ENCODE peak calls at places on chromosomes 11 and 22, in four cellular contexts. J, V, I and E are unnamed samples. For H3K9me3, the result is how much of the 10 kb centered on the place peaks cover.

GRCh38 chr11:117273550-117274289 is 17.4 kb upstream of the BACE1-AS start:
- DNase-seq in I (peak), J (no peak), V (no peak), E (no peak)

GRCh38 chr11:68374531-68374930 is 62.1 kb downstream of the LRP5 start:
- DNase-seq in V (no peak), I (no peak), J (no peak), E (no peak)

GRCh38 chr11:118789501-118790356 is 1.2 kb downstream of the DDX6 start:
- DNase-seq in I (no peak), J (no peak), V (peak), E (no peak)

GRCh38 chr11:25057861-25058260 is 561.0 kb downstream of the LUZP2 start:
- DNase-seq in V (no peak), I (no peak), J (no peak), E (no peak)

GRCh38 chr11:115924744-115925567 is 420.7 kb upstream of the CADM1 start:
- DNase-seq in V (no peak), I (no peak), J (no peak), E (no peak)

GRCh38 chr11:9895016-9895415 is 231.1 kb downstream of the SWAP70 start:
- DNase-seq in I (no peak), J (no peak), V (no peak), E (no peak)

GRCh38 chr11:32435947-32436750 is 810 bp upstream of the WT1 start:
- DNase-seq in I (no peak), V (no peak), J (no peak), E (no peak)

GRCh38 chr11:35021589-35021988 is 105.2 kb downstream of the PDHX start:
- DNase-seq in J (no peak), I (no peak), V (no peak), E (no peak)

GRCh38 chr11:62974848-62975522 is 9.8 kb downstream of the SLC22A6 start:
- DNase-seq in V (peak), J (peak), I (peak), E (peak)

GRCh38 chr11:100855466-100856067 is 168.5 kb downstream of the ARHGAP42 start:
- DNase-seq in V (no peak), J (no peak), I (no peak), E (no peak)

GRCh38 chr22:46738961-46739870 is 1.2 kb upstream of the CERK start:
- DNase-seq in J (peak), V (peak), I (peak), E (no peak)

GRCh38 chr11:17755891-17756290 is 21.3 kb downstream of the KCNC1 start:
- DNase-seq in J (no peak), V (no peak), I (no peak), E (no peak)

GRCh38 chr11:125923012-125923579 is 18.8 kb downstream of the DDX25 start:
- DNase-seq in I (peak), J (peak), V (peak), E (peak)

GRCh38 chr11:48880021-48880441 is 103.7 kb downstream of the TRIM51G start:
- DNase-seq in J (peak), I (no peak), V (no peak), E (peak)

GRCh38 chr22:26482171-26482570 is 1.4 kb downstream of the HPS4 start:
- DNase-seq in I (no peak), J (no peak), V (no peak), E (no peak)

GRCh38 chr22:28728621-28729313 is 12.9 kb downstream of the CHEK2 start:
- DNase-seq in J (no peak), V (no peak), I (no peak), E (no peak)

GRCh38 chr11:68206211-68206610 is 6.9 kb downstream of the KMT5B start:
- DNase-seq in J (no peak), V (no peak), I (peak), E (no peak)

GRCh38 chr11:31996159-31996881 is 94.6 kb upstream of the RCN1 start:
- DNase-seq in J (no peak), I (no peak), V (no peak), E (no peak)

GRCh38 chr11:98153752-98154151 is 867.0 kb upstream of the CNTN5 start:
- DNase-seq in V (no peak), I (no peak), J (no peak), E (no peak)

GRCh38 chr22:28237092-28237491 is 318.0 kb upstream of the PITPNB start:
- DNase-seq in I (no peak), J (no peak), V (no peak), E (no peak)

GRCh38 chr11:19218801-19219460 is 17.1 kb upstream of the CSRP3 start:
- DNase-seq in J (no peak), I (peak), V (no peak), E (no peak)

GRCh38 chr11:16604784-16605439 is 133.5 kb upstream of the C11orf58 start:
- DNase-seq in V (peak), I (peak), J (peak), E (peak)

GRCh38 chr11:134425816-134426536 is 13.9 kb upstream of the B3GAT1 start:
- DNase-seq in J (no peak), V (no peak), I (no peak), E (no peak)

GRCh38 chr11:46279393-46280099 is 2.1 kb downstream of the CREB3L1 start:
- DNase-seq in V (peak), I (peak), J (peak), E (no peak)

GRCh38 chr11:8068605-8069221 is 12.3 kb upstream of the TUB start:
- DNase-seq in J (peak), V (no peak), I (peak), E (no peak)

GRCh38 chr11:31995525-31996123 is 95.2 kb upstream of the RCN1 start:
- DNase-seq in J (no peak), V (no peak), I (peak), E (no peak)

GRCh38 chr22:32991353-32992115 is 66.6 kb downstream of the SYN3 start:
- DNase-seq in J (no peak), V (no peak), I (peak), E (peak)

GRCh38 chr11:68312780-68313573 is 586 bp downstream of the LRP5 start:
- DNase-seq in I (no peak), J (no peak), V (no peak), E (peak)

GRCh38 chr11:15923169-15923568 is 433.2 kb downstream of the SOX6 start:
- DNase-seq in J (no peak), V (no peak), I (no peak), E (no peak)

GRCh38 chr11:107988397-107989158 is 20.1 kb upstream of the CUL5 start:
- DNase-seq in I (peak), J (no peak), V (no peak), E (no peak)

GRCh38 chr11:118015385-118015841 is 29.2 kb downstream of the IL10RA start:
- DNase-seq in V (no peak), I (no peak), J (no peak), E (no peak)

GRCh38 chr22:27788889-27789288 is 12.7 kb downstream of the MN1 start:
- DNase-seq in V (no peak), I (no peak), J (no peak), E (no peak)

GRCh38 chr22:50712341-50713007 is 25.5 kb upstream of the ACR start:
- DNase-seq in I (no peak), V (no peak), J (no peak), E (peak)

GRCh38 chr11:38019072-38019775 is 1421.2 kb upstream of the RAG2 start:
- DNase-seq in J (no peak), I (no peak), V (no peak), E (no peak)

GRCh38 chr11:85889676-85890579 is 34.7 kb downstream of the CCDC83 start:
- DNase-seq in J (no peak), V (no peak), I (no peak), E (no peak)

GRCh38 chr11:77206264-77207018 is 78.4 kb downstream of the MYO7A start:
- DNase-seq in I (no peak), V (no peak), J (peak), E (peak)

GRCh38 chr11:67034350-67034749 is 11.4 kb downstream of the SYT12 start:
- DNase-seq in J (no peak), V (no peak), I (no peak), E (no peak)

GRCh38 chr11:67030976-67031375 is 8.0 kb downstream of the SYT12 start:
- DNase-seq in I (peak), V (no peak), J (no peak), E (no peak)

GRCh38 chr11:67031791-67032561 is 9.0 kb downstream of the SYT12 start:
- DNase-seq in J (no peak), V (no peak), I (peak), E (no peak)

GRCh38 chr11:67032830-67033555 is 10.1 kb downstream of the SYT12 start:
- DNase-seq in V (no peak), J (no peak), I (peak), E (no peak)

DNA sequence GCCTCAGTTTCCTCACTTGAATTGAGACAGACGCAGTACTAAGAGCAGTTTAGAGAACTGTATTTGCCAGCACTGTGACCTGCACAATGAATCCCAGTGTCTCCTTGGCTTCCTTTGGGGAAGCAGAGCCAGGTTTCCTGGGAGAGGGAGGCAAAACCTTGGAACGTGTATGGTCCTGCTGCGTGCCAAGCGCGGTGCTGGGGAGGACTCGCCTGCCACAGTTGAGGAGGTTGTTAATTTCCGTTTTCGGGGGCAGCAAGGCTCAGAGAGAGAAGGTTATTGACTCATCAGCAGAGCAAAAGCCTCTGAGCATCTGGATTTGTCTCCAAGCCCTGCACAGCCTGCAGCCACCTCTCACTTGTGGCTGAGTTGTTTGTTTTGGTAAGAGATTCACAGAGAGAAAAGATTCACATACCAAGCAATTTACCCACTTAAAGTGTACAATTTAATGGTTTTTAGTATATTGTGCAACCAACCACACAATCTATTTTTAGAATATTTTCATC is 10.8 kb downstream of the SYT12 start:
- DNase-seq in I (peak), V (no peak), J (no peak), E (no peak)
- H3K9me3 ChIP-seq in I (under half), V (under half), J (under half), E (under half)

GRCh38 chr11:12687216-12687623 is 13.0 kb downstream of the TEAD1 start:
- DNase-seq in I (no peak), V (no peak), J (no peak), E (no peak)

GRCh38 chr11:12689029-12689755 is 15.0 kb downstream of the TEAD1 start:
- DNase-seq in V (no peak), I (no peak), J (no peak), E (no peak)

GRCh38 chr11:12686246-12687060 is 12.2 kb downstream of the TEAD1 start:
- DNase-seq in J (no peak), I (no peak), V (no peak), E (no peak)

GRCh38 chr11:12685229-12685628 is 11.0 kb downstream of the TEAD1 start:
- DNase-seq in J (no peak), V (no peak), I (no peak), E (no peak)

GRCh38 chr11:12687740-12688139 is 13.5 kb downstream of the TEAD1 start:
- DNase-seq in V (no peak), J (no peak), I (no peak), E (no peak)
- H3K27ac ChIP-seq in V (no peak), J (no peak), I (no peak), E (no peak)

GRCh38 chr22:30982501-30982900 is 13.4 kb downstream of the TUG1 start:
- DNase-seq in I (no peak), V (no peak), J (no peak), E (no peak)
- H3K9me3 ChIP-seq in I (under half), V (under half), J (under half), E (under half)

GRCh38 chr11:1153951-1154487 is 3.7 kb upstream of the MUC5AC start:
- DNase-seq in J (peak), I (peak), V (peak), E (peak)
- H3K27ac ChIP-seq in J (no peak), I (peak), V (no peak), E (no peak)